ENCODE peak calls at places on chromosome 21, in eight cellular contexts. B, J, O, V, I, D, M and Y are unnamed samples.
A peak's percentile ranks its signal among the peaks of the same experiment; 100 is the strongest.

GRCh38 chr21:42155045-42155855 is 63.7 kb upstream of the ABCG1 start:
- DNase-seq in O (no peak), J (no peak), M (no peak), I (no peak), V (no peak), B (no peak), D (no peak), Y (no peak)

GRCh38 chr21:34878501-34878900 is 170.6 kb downstream of the RUNX1 start:
- DNase-seq in I (no peak), D (no peak), V (no peak), M (no peak), O (no peak), J (no peak), B (no peak), Y (peak; percentile 71)

GRCh38 chr21:26099610-26100219 is 70.9 kb downstream of the APP start:
- DNase-seq in B (no peak), O (no peak), I (peak; percentile 53), D (no peak), M (no peak), J (no peak), V (no peak), Y (no peak)

GRCh38 chr21:45361033-45361997 is 43.6 kb upstream of the COL18A1 start:
- DNase-seq in O (no peak), V (no peak), B (no peak), M (no peak), D (no peak), I (no peak), J (no peak), Y (no peak)

GRCh38 chr21:46404306-46404705 is 54.4 kb upstream of the DIP2A start:
- DNase-seq in J (no peak), V (no peak), I (no peak), D (no peak), O (no peak), B (no peak), M (no peak), Y (no peak)

GRCh38 chr21:26933448-26933847 is 33.4 kb downstream of the ADAMTS5 start:
- DNase-seq in J (no peak), D (no peak), V (no peak), I (peak; percentile 4), O (no peak), M (no peak), B (no peak), Y (no peak)

GRCh38 chr21:35528109-35529042 is 479.3 kb upstream of the RUNX1 start:
- DNase-seq in O (no peak), M (peak; percentile 14), J (no peak), V (peak; percentile 26), I (peak; percentile 29), D (no peak), B (no peak), Y (no peak)

GRCh38 chr21:45539796-45540600 is 2.2 kb downstream of the SLC19A1 start:
- DNase-seq in B (no peak), D (no peak), V (no peak), M (no peak), O (no peak), J (no peak), I (no peak), Y (no peak)

GRCh38 chr21:34008618-34009017 is 64.8 kb upstream of the MRPS6 start:
- DNase-seq in I (no peak), B (no peak), D (no peak), V (no peak), O (no peak), J (no peak), M (no peak), Y (no peak)

GRCh38 chr21:36466061-36466511 is 13.8 kb downstream of the CLDN14 start:
- DNase-seq in J (no peak), B (no peak), M (no peak), O (no peak), V (no peak), I (peak; percentile 57), D (no peak), Y (no peak)

GRCh38 chr21:31543191-31543590 is 116.3 kb upstream of the SOD1 start:
- DNase-seq in J (no peak), I (peak; percentile 65), D (no peak), B (no peak), V (no peak), M (no peak), O (no peak), Y (no peak)

GRCh38 chr21:35063428-35064172 is 14.5 kb upstream of the RUNX1 start:
- DNase-seq in B (no peak), M (no peak), V (no peak), O (no peak), I (no peak), J (no peak), D (no peak), Y (no peak)

GRCh38 chr21:17726047-17726446 is 93.1 kb downstream of the C21orf91 start:
- DNase-seq in I (peak; percentile 7), D (peak; percentile 47), J (no peak), M (no peak), B (peak; percentile 20), V (no peak), O (no peak), Y (peak; percentile 46)

GRCh38 chr21:44505673-44506278 is 34.2 kb downstream of the KRTAP10-1 start:
- DNase-seq in I (no peak), V (no peak), D (no peak), B (no peak), M (no peak), O (no peak), J (no peak), Y (peak; percentile 76)

GRCh38 chr21:41808094-41808493 is 41.2 kb upstream of the RIPK4 start:
- DNase-seq in I (no peak), B (no peak), V (no peak), J (no peak), M (no peak), O (no peak), D (no peak), Y (no peak)

GRCh38 chr21:31260790-31261189 is 83.3 kb downstream of the TIAM1 start:
- DNase-seq in J (no peak), I (peak; percentile 69), O (no peak), V (no peak), M (no peak), D (no peak), B (no peak), Y (no peak)

GRCh38 chr21:45930231-45930760 is 51.3 kb upstream of the COL6A1 start:
- DNase-seq in V (no peak), O (no peak), B (no peak), M (no peak), J (no peak), D (no peak), I (no peak), Y (no peak)

GRCh38 chr21:38333290-38334272 is 76.8 kb downstream of the KCNJ15 start:
- DNase-seq in M (no peak), O (no peak), I (peak; percentile 59), V (no peak), J (no peak), D (peak; percentile 11), B (no peak), Y (no peak)

GRCh38 chr21:46392921-46393320 is 65.8 kb upstream of the DIP2A start:
- DNase-seq in D (no peak), V (no peak), O (no peak), B (no peak), J (no peak), M (no peak), I (peak; percentile 62), Y (no peak)

GRCh38 chr21:21383126-21383525 is 384.9 kb downstream of the NCAM2 start:
- DNase-seq in I (peak; percentile 19), B (no peak), M (no peak), O (no peak), D (no peak), V (no peak), J (no peak), Y (no peak)

GRCh38 chr21:30138483-30138882 is 28.1 kb downstream of the CLDN17 start:
- DNase-seq in B (no peak), J (no peak), D (no peak), V (no peak), I (no peak), M (no peak), O (no peak), Y (no peak)

GRCh38 chr21:26941436-26941835 is 25.5 kb downstream of the ADAMTS5 start:
- DNase-seq in B (no peak), V (no peak), M (no peak), J (no peak), D (no peak), I (no peak), O (no peak), Y (no peak)

GRCh38 chr21:35478096-35479080 is 429.3 kb upstream of the RUNX1 start:
- DNase-seq in M (no peak), V (no peak), J (no peak), I (peak; percentile 85), B (peak; percentile 21), O (no peak), D (no peak), Y (no peak)

GRCh38 chr21:26795866-26796329 is 49.3 kb downstream of the ADAMTS1 start:
- DNase-seq in B (peak; percentile 40), D (peak; percentile 64), I (peak; percentile 99), M (no peak), V (no peak), J (peak; percentile 4), O (no peak), Y (no peak)

GRCh38 chr21:42395910-42396625 is at the start of gene TMPRSS3:
- DNase-seq in B (no peak), V (no peak), J (no peak), M (no peak), O (no peak), D (peak; percentile 91), I (no peak), Y (peak; percentile 30)

GRCh38 chr21:38269567-38269917 is 12.8 kb downstream of the KCNJ15 start:
- DNase-seq in O (no peak), D (no peak), M (no peak), B (no peak), J (no peak), I (no peak), V (no peak), Y (no peak)

GRCh38 chr21:44920694-44921604 is at the start of gene ITGB2:
- DNase-seq in B (no peak), V (peak; percentile 30), I (no peak), O (no peak), J (no peak), M (peak; percentile 33), D (no peak), Y (no peak)

GRCh38 chr21:37532868-37533780 is 166.6 kb downstream of the DYRK1A start:
- DNase-seq in B (peak; percentile 63), O (peak; percentile 6), J (peak; percentile 41), I (peak; percentile 18), M (no peak), D (peak; percentile 86), V (no peak), Y (no peak)

GRCh38 chr21:42537106-42537742 is 23.6 kb downstream of the SLC37A1 start:
- DNase-seq in O (no peak), J (no peak), B (no peak), V (no peak), I (peak; percentile 16), D (peak; percentile 47), M (no peak), Y (peak; percentile 52)